ENCODE peak calls at places on chromosomes 11 and 22, in seven cellular contexts. R, S, E, M, G, T and J are unnamed samples.

GRCh38 chr11:60987577-60988277 is 16.2 kb downstream of the CD6 start:
- DNase-seq in R (no peak), S (no peak), E (no peak), M (no peak), G (no peak), T (no peak), J (no peak)

GRCh38 chr11:34654491-34655334 is 33.8 kb downstream of the EHF start:
- DNase-seq in R (peak), S (peak), E (peak), M (no peak), G (no peak), T (peak), J (no peak)

GRCh38 chr11:92224394-92225205 is at the start of gene FAT3:
- DNase-seq in R (no peak), S (no peak), E (peak), M (no peak), G (peak), T (no peak), J (no peak)

GRCh38 chr11:35272391-35272821 is 133.4 kb downstream of the CD44 start:
- DNase-seq in R (no peak), S (no peak), E (no peak), M (peak), G (peak), T (no peak), J (peak)

GRCh38 chr22:42808516-42808915 is 48.6 kb downstream of the ARFGAP3 start:
- DNase-seq in R (no peak), S (no peak), E (no peak), M (no peak), G (no peak), T (no peak), J (no peak)

GRCh38 chr11:23540101-23540561 is 679.9 kb upstream of the CCDC179 start:
- DNase-seq in R (no peak), S (no peak), E (peak), M (no peak), G (peak), T (no peak), J (no peak)

GRCh38 chr11:119056397-119056999 is 507 bp downstream of the HYOU1 start:
- DNase-seq in R (peak), S (no peak), E (peak), M (peak), G (peak), T (peak), J (peak)

GRCh38 chr11:61032824-61033223 is 61.3 kb downstream of the CD6 start:
- DNase-seq in R (no peak), S (no peak), E (no peak), M (no peak), G (no peak), T (no peak), J (no peak)

GRCh38 chr11:104798794-104799193 is 99.5 kb downstream of the CASP12 start:
- DNase-seq in R (no peak), S (no peak), E (no peak), M (no peak), G (no peak), T (no peak), J (peak)

GRCh38 chr22:17121235-17122195 is at the start of gene TMEM121B:
- DNase-seq in R (peak), S (peak), E (peak), M (peak), G (no peak), T (peak), J (no peak)

GRCh38 chr11:102061276-102061675 is 14.0 kb downstream of the CFAP300 start:
- DNase-seq in R (no peak), S (no peak), E (peak), M (no peak), G (no peak), T (no peak), J (no peak)

GRCh38 chr11:64796757-64797541 is 6.1 kb downstream of the MAP4K2 start:
- DNase-seq in R (peak), S (no peak), E (no peak), M (no peak), G (no peak), T (no peak), J (no peak)

GRCh38 chr11:44199298-44199697 is 103.8 kb downstream of the EXT2 start:
- DNase-seq in R (no peak), S (no peak), E (no peak), M (no peak), G (no peak), T (no peak), J (no peak)

GRCh38 chr22:17786435-17787158 is 12.3 kb upstream of the BID start:
- DNase-seq in R (peak), S (peak), E (peak), M (peak), G (no peak), T (peak), J (peak)

GRCh38 chr11:12213920-12214319 is 103.5 kb downstream of the MICAL2 start:
- DNase-seq in R (no peak), S (no peak), E (no peak), M (no peak), G (no peak), T (no peak), J (no peak)

GRCh38 chr11:46541593-46542371 is 52.0 kb downstream of the AMBRA1 start:
- DNase-seq in R (no peak), S (peak), E (no peak), M (peak), G (no peak), T (peak), J (no peak)

GRCh38 chr11:118679483-118679882 is at the start of gene TREH:
- DNase-seq in R (peak), S (no peak), E (no peak), M (peak), G (no peak), T (no peak), J (no peak)

GRCh38 chr11:75270896-75271415 is 30.4 kb downstream of the TPBGL start:
- DNase-seq in R (peak), S (no peak), E (no peak), M (peak), G (no peak), T (no peak), J (no peak)

GRCh38 chr11:66045177-66045639 is 3.8 kb downstream of the GAL3ST3 start:
- DNase-seq in R (peak), S (peak), E (peak), M (peak), G (peak), T (peak), J (peak)

GRCh38 chr11:128494418-128495332 is 92.7 kb downstream of the ETS1 start:
- DNase-seq in R (no peak), S (no peak), E (no peak), M (no peak), G (no peak), T (no peak), J (no peak)

GRCh38 chr11:27470166-27470565 is 2.4 kb downstream of the LGR4 start:
- DNase-seq in R (no peak), S (no peak), E (no peak), M (no peak), G (no peak), T (no peak), J (no peak)

GRCh38 chr22:23824476-23825245 is 14.1 kb downstream of the DERL3 start:
- DNase-seq in R (peak), S (no peak), E (no peak), M (no peak), G (no peak), T (no peak), J (no peak)

GRCh38 chr11:75242722-75243600 is 2.4 kb downstream of the TPBGL start:
- DNase-seq in R (peak), S (no peak), E (no peak), M (no peak), G (no peak), T (peak), J (no peak)

GRCh38 chr11:45664376-45665205 is 831 bp downstream of the CHST1 start:
- DNase-seq in R (peak), S (no peak), E (no peak), M (no peak), G (no peak), T (no peak), J (no peak)

GRCh38 chr11:33802414-33802950 is 28.2 kb upstream of the FBXO3 start:
- DNase-seq in R (no peak), S (no peak), E (peak), M (peak), G (no peak), T (peak), J (no peak)

GRCh38 chr22:31344369-31345330 is 1.5 kb downstream of the PATZ1 start:
- DNase-seq in R (peak), S (no peak), E (peak), M (peak), G (no peak), T (peak), J (peak)

GRCh38 chr11:72569966-72570892 is 104.0 kb downstream of the PDE2A start:
- DNase-seq in R (no peak), S (no peak), E (peak), M (no peak), G (no peak), T (no peak), J (no peak)

GRCh38 chr22:41425704-41426365 is 20.8 kb downstream of the TOB2 start:
- DNase-seq in R (no peak), S (no peak), E (no peak), M (no peak), G (no peak), T (no peak), J (no peak)

GRCh38 chr11:91761406-91762027 is 463.1 kb upstream of the FAT3 start:
- DNase-seq in R (no peak), S (no peak), E (no peak), M (no peak), G (no peak), T (no peak), J (no peak)

GRCh38 chr11:12543596-12544415 is 130.4 kb upstream of the TEAD1 start:
- DNase-seq in R (no peak), S (no peak), E (no peak), M (no peak), G (no peak), T (no peak), J (no peak)

GRCh38 chr22:32801436-32802290 is at the start of gene TIMP3:
- DNase-seq in R (peak), S (peak), E (peak), M (peak), G (no peak), T (no peak), J (no peak)

GRCh38 chr11:72736452-72737069 is 15.6 kb downstream of the ARAP1 start:
- DNase-seq in R (peak), S (peak), E (peak), M (no peak), G (peak), T (no peak), J (peak)

GRCh38 chr11:127651175-127651887 is 650.8 kb upstream of the KIRREL3 start:
- DNase-seq in R (no peak), S (no peak), E (peak), M (no peak), G (no peak), T (no peak), J (no peak)

GRCh38 chr11:71112990-71113389 is 139.4 kb downstream of the SHANK2 start:
- DNase-seq in R (no peak), S (no peak), E (no peak), M (no peak), G (no peak), T (no peak), J (no peak)

GRCh38 chr11:128559496-128560103 is 27.8 kb downstream of the ETS1 start:
- DNase-seq in R (no peak), S (no peak), E (no peak), M (no peak), G (no peak), T (no peak), J (peak)

GRCh38 chr11:106697058-106697457 is 321.2 kb downstream of the GUCY1A2 start:
- DNase-seq in R (no peak), S (no peak), E (peak), M (no peak), G (no peak), T (no peak), J (no peak)

GRCh38 chr11:46674463-46675287 is 25.7 kb downstream of the ARHGAP1 start:
- DNase-seq in R (peak), S (peak), E (peak), M (peak), G (no peak), T (no peak), J (no peak)

GRCh38 chr22:27580311-27580897 is 221.2 kb downstream of the MN1 start:
- DNase-seq in R (no peak), S (no peak), E (no peak), M (no peak), G (no peak), T (no peak), J (no peak)

GRCh38 chr22:32020117-32020516 is 22.9 kb upstream of the SLC5A1 start:
- DNase-seq in R (no peak), S (no peak), E (peak), M (no peak), G (no peak), T (no peak), J (no peak)

GRCh38 chr11:104028476-104028875 is 8.0 kb upstream of the DDI1 start:
- DNase-seq in R (no peak), S (no peak), E (peak), M (no peak), G (no peak), T (no peak), J (no peak)

GRCh38 chr22:47784991-47785390 is 1022.5 kb downstream of the TBC1D22A start:
- DNase-seq in R (no peak), S (no peak), E (no peak), M (no peak), G (no peak), T (no peak), J (no peak)

GRCh38 chr22:47781427-47782111 is 1019.1 kb downstream of the TBC1D22A start:
- DNase-seq in R (no peak), S (no peak), E (no peak), M (no peak), G (no peak), T (no peak), J (no peak)

GRCh38 chr22:47782461-47783075 is 1020.1 kb downstream of the TBC1D22A start:
- DNase-seq in R (no peak), S (no peak), E (no peak), M (no peak), G (no peak), T (no peak), J (no peak)

GRCh38 chr22:47784367-47784983 is 1022.0 kb downstream of the TBC1D22A start:
- DNase-seq in R (no peak), S (no peak), E (no peak), M (no peak), G (no peak), T (no peak), J (no peak)

GRCh38 chr22:47783433-47784366 is 1021.2 kb downstream of the TBC1D22A start:
- DNase-seq in R (no peak), S (no peak), E (no peak), M (no peak), G (no peak), T (no peak), J (no peak)
- TF ChIP-seq CTCF in R (no peak), S (no peak), E (no peak), M (no peak), G (no peak), T (no peak), J (no peak)

DNA sequence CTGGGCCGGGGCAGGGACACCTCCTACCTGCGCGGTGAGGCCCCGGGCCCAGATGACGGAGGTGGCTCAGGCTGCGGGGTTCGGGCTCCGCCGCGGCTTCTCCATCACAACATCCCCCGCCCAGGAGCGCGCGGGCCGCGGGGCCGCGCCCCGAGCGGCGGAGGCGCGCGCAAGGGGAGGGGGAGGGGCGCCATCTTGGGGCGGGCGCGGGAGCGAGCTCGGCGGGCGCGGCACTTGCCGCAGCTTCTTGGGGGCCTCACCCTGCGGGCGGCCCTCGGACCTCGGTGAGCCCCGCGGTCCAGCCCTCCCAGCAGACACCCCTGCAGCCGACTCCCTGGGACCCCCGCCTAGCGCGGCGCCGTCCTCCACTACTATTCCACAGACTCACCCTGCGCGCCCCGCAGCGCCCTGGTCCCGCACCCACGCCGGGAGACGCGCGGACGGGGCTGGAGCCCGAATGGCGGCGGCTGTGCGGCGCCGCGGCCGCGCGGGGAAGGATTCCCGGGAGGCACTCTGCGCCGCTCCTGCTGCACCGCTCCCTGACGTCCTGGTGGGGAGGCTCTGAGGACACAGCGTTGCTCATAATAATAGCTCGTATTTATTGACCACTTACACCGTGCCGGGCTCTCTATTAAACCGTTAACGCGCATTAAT is at the start of gene APBB1:
- DNase-seq in R (peak), S (peak), E (peak), M (peak), G (peak), T (no peak), J (peak)
- TF ChIP-seq CTCF in R (no peak), S (no peak), E (peak), M (peak), G (no peak), T (peak), J (no peak)

GRCh38 chr11:125935056-125935455 is 10.8 kb upstream of the VSIG10L2 start:
- DNase-seq in R (no peak), S (no peak), E (no peak), M (no peak), G (no peak), T (no peak), J (no peak)
- TF ChIP-seq CTCF in R (no peak), S (no peak), E (no peak), M (no peak), G (no peak), T (no peak), J (no peak)

GRCh38 chr22:25766418-25766817 is 24.4 kb downstream of the MYO18B start:
- DNase-seq in R (no peak), S (no peak), E (no peak), M (no peak), G (no peak), T (no peak), J (no peak)
- TF ChIP-seq CTCF in R (no peak), S (no peak), E (no peak), M (no peak), G (no peak), T (no peak), J (no peak)

GRCh38 chr22:50275181-50276055 is 5.2 kb upstream of the MAPK11 start:
- DNase-seq in R (no peak), S (no peak), E (no peak), M (no peak), G (no peak), T (no peak), J (no peak)

GRCh38 chr22:50277761-50278160 is 7.6 kb upstream of the MAPK11 start:
- DNase-seq in R (no peak), S (no peak), E (no peak), M (no peak), G (no peak), T (no peak), J (no peak)

GRCh38 chr22:50274311-50274710 is 4.1 kb upstream of the MAPK11 start:
- DNase-seq in R (peak), S (no peak), E (peak), M (peak), G (peak), T (peak), J (no peak)

GRCh38 chr22:50278461-50278860 is 8.3 kb upstream of the MAPK11 start:
- DNase-seq in R (no peak), S (no peak), E (no peak), M (no peak), G (no peak), T (no peak), J (no peak)

DNA sequence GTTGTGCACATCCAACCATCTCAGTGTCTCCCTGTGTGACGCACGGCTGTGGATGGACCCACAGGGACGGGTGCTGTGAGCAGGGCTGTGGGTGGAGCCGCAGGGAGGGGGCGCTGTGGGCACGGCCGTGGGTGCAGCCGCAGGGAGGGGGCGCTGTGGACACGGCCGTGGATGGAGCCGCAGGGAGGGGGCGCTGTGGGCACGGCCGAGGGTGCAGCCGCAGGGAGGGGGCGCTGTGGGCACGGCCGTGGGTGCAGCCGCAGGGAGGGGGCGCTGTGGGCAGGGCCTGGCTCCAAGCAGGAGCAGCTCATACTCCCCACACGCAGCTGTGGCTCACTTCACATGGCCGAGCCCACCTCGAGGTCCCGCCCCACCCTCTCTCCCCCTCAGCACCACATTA is 6.0 kb upstream of the MAPK11 start:
- DNase-seq in R (peak), S (no peak), E (peak), M (peak), G (peak), T (peak), J (peak)
- TF ChIP-seq CTCF in R (peak), S (peak), E (peak), M (peak), G (peak), T (peak), J (peak)